ENCODE peak calls at places on chromosomes 6 and 20, in six cellular contexts. X, Y, W, V, Q and A are unnamed samples.

GRCh38 chr6:150301871-150302800 is 66.7 kb upstream of the IYD start:
- DNase-seq in Y (no peak), W (no peak), Q (peak; percentile 28), V (no peak), X (no peak), A (peak; percentile 24)

GRCh38 chr6:25173232-25173631 is 105.9 kb upstream of the CARMIL1 start:
- DNase-seq in V (no peak), W (no peak), Q (no peak), X (no peak), Y (peak; percentile 15), A (no peak)

GRCh38 chr6:142416179-142416578 is 114.4 kb downstream of the ADGRG6 start:
- DNase-seq in Q (peak; percentile 79), X (no peak), V (no peak), Y (peak; percentile 95), W (peak; percentile 43), A (peak; percentile 95)

GRCh38 chr20:52003415-52003814 is 188.2 kb downstream of the ZFP64 start:
- DNase-seq in Q (no peak), Y (no peak), X (no peak), W (no peak), V (no peak), A (no peak)

GRCh38 chr20:58446264-58446937 is 57.4 kb downstream of the VAPB start:
- DNase-seq in V (no peak), X (no peak), Q (no peak), Y (no peak), W (no peak), A (peak; percentile 12)

GRCh38 chr6:58073263-58073662 is 755.8 kb downstream of the PRIM2 start:
- DNase-seq in Y (no peak), V (no peak), X (no peak), Q (no peak), W (no peak), A (no peak)

GRCh38 chr20:63137851-63138415 is 78.0 kb downstream of the YTHDF1 start:
- DNase-seq in X (no peak), W (no peak), Y (no peak), Q (no peak), V (no peak), A (no peak)

GRCh38 chr6:150238294-150238693 is 95.5 kb downstream of the PPP1R14C start:
- DNase-seq in V (peak; percentile 27), X (peak; percentile 73), W (no peak), Q (no peak), Y (no peak), A (peak; percentile 3)

GRCh38 chr6:134701301-134701700 is 248.6 kb downstream of the ALDH8A1 start:
- DNase-seq in Y (no peak), W (no peak), V (no peak), X (no peak), Q (no peak), A (no peak)

GRCh38 chr6:151239603-151240035 is at the start of gene AKAP12:
- DNase-seq in W (peak; percentile 24), Y (peak; percentile 21), X (no peak), Q (peak; percentile 40), V (peak; percentile 31), A (peak; percentile 61)

GRCh38 chr6:21665436-21666199 is 72.1 kb downstream of the SOX4 start:
- DNase-seq in Y (no peak), X (no peak), Q (no peak), V (no peak), W (no peak), A (peak; percentile 4)

GRCh38 chr20:15916623-15917022 is 656.6 kb downstream of the KIF16B start:
- DNase-seq in Q (no peak), X (no peak), W (no peak), V (no peak), Y (no peak), A (no peak)

GRCh38 chr6:20302168-20302567 is 89.9 kb upstream of the MBOAT1 start:
- DNase-seq in Q (no peak), X (no peak), V (no peak), Y (no peak), W (no peak), A (no peak)

GRCh38 chr6:37051138-37052026 is 45.9 kb downstream of the FGD2 start:
- DNase-seq in Q (no peak), V (peak; percentile 92), Y (peak; percentile 47), W (no peak), X (peak; percentile 91), A (peak; percentile 75)

GRCh38 chr6:140921366-140922226 is 1211.1 kb upstream of the GJE1 start:
- DNase-seq in X (no peak), V (no peak), Q (peak; percentile 79), Y (peak; percentile 84), W (peak; percentile 45), A (peak; percentile 57)

GRCh38 chr6:44190712-44191111 is 26.0 kb upstream of the MYMX start:
- DNase-seq in W (no peak), Y (no peak), Q (no peak), X (no peak), V (no peak), A (no peak)

GRCh38 chr6:132190097-132190814 is 211.0 kb downstream of the MOXD1 start:
- DNase-seq in Q (no peak), Y (peak; percentile 53), V (no peak), X (no peak), W (peak; percentile 40), A (peak; percentile 32)

GRCh38 chr6:29845405-29846006 is 17.9 kb downstream of the HLA-G start:
- DNase-seq in W (no peak), Q (no peak), V (no peak), X (no peak), Y (no peak), A (no peak)

GRCh38 chr6:33592280-33592594 is 12.2 kb upstream of the BAK1 start:
- DNase-seq in W (no peak), X (no peak), Q (no peak), Y (no peak), V (no peak), A (no peak)

GRCh38 chr6:117591405-117591804 is 10.9 kb downstream of the GOPC start:
- DNase-seq in V (no peak), Q (no peak), Y (no peak), W (no peak), X (no peak), A (no peak)

GRCh38 chr6:56756219-56756789 is 113.6 kb upstream of the DST start:
- DNase-seq in Y (no peak), W (no peak), V (no peak), X (no peak), Q (no peak), A (no peak)

GRCh38 chr20:19712737-19713260 is 45.3 kb upstream of the RIN2 start:
- DNase-seq in X (no peak), Y (no peak), Q (no peak), W (no peak), V (no peak), A (no peak)